ENCODE peak calls at places on chromosomes 2 and 18, in four cellular contexts. Z is renal cortical epithelial cell, X is left cardiac atrium, R is fibroblast of the conjunctiva. V is an unnamed sample.

GRCh38 chr2:3535794-3536681 is 16.7 kb upstream of the ADI1 start:
- DNase-seq in R (peak; percentile 48), Z (peak; percentile 85), X (peak; percentile 81), V (peak; percentile 93)

GRCh38 chr2:167551411-167551810 is 663.1 kb downstream of the XIRP2 start:
- DNase-seq in X (no peak), R (no peak), Z (no peak), V (no peak)

GRCh38 chr2:61411109-61411508 is 59.8 kb downstream of the USP34 start:
- DNase-seq in Z (no peak), X (no peak), R (no peak), V (no peak)

GRCh38 chr18:79628416-79629248 is 51.0 kb upstream of the CTDP1 start:
- DNase-seq in X (peak; percentile 11), Z (no peak), R (no peak), V (no peak)

GRCh38 chr2:43197568-43197896 is 28.9 kb downstream of the ZFP36L2 start:
- DNase-seq in R (no peak), Z (no peak), X (no peak), V (no peak)

GRCh38 chr18:79481041-79481790 is 85.5 kb downstream of the NFATC1 start:
- DNase-seq in Z (no peak), X (no peak), R (no peak), V (no peak)

GRCh38 chr18:13386891-13387801 is 168.6 kb downstream of the LDLRAD4 start:
- DNase-seq in Z (no peak), X (no peak), R (no peak), V (no peak)

GRCh38 chr18:22314406-22314805 is 103.3 kb downstream of the CTAGE1 start:
- DNase-seq in Z (no peak), R (peak; percentile 58), X (peak; percentile 54), V (peak; percentile 29)

GRCh38 chr2:118388771-118389170 is 300.5 kb downstream of the INSIG2 start:
- DNase-seq in Z (peak; percentile 87), X (no peak), R (no peak), V (peak; percentile 82)

GRCh38 chr2:20156826-20157605 is 67.9 kb downstream of the SDC1 start:
- DNase-seq in R (no peak), Z (no peak), X (no peak), V (no peak)

GRCh38 chr2:167729911-167730310 is 517.5 kb downstream of the STK39 start:
- DNase-seq in Z (no peak), X (no peak), R (no peak), V (no peak)

GRCh38 chr18:32032609-32033008 is 14.0 kb downstream of the RNF125 start:
- DNase-seq in R (no peak), Z (no peak), X (no peak), V (no peak)

GRCh38 chr18:3526421-3527354 is 76.7 kb downstream of the TGIF1 start:
- DNase-seq in Z (no peak), X (no peak), R (no peak), V (peak; percentile 42)

GRCh38 chr2:112712903-112713584 is 7.8 kb upstream of the NT5DC4 start:
- DNase-seq in R (no peak), X (no peak), Z (peak; percentile 22), V (peak; percentile 63)

GRCh38 chr2:189276277-189276676 is 96.7 kb upstream of the COL5A2 start:
- DNase-seq in R (peak; percentile 91), Z (peak; percentile 13), X (no peak), V (peak; percentile 4)

V was measured in kidney tubule cell.